ENCODE peak calls at places on chromosomes 16 and 17, in six cellular contexts. Q, V, T, R, J and C are unnamed samples.

GRCh38 chr17:12047977-12048376 is 27.3 kb downstream of the MAP2K4 start:
- DNase-seq in Q (no peak), V (no peak), R (peak), J (no peak), T (no peak), C (no peak)

GRCh38 chr16:67613808-67614207 is 31.1 kb upstream of the CARMIL2 start:
- DNase-seq in V (no peak), J (no peak), R (peak), Q (no peak), T (no peak), C (no peak)

GRCh38 chr17:76909971-76910760 is 42.0 kb downstream of the MGAT5B start:
- DNase-seq in Q (peak), R (peak), V (peak), T (no peak), J (no peak), C (peak)

GRCh38 chr17:80716986-80717385 is 172.3 kb downstream of the RPTOR start:
- DNase-seq in V (no peak), T (no peak), R (peak), J (peak), Q (no peak), C (no peak)

GRCh38 chr17:64242633-64243032 is 20.4 kb downstream of the TEX2 start:
- DNase-seq in Q (no peak), V (no peak), T (no peak), J (no peak), R (no peak), C (no peak)

GRCh38 chr17:77700165-77700881 is 258.2 kb upstream of the TNRC6C start:
- DNase-seq in R (no peak), J (no peak), T (no peak), V (no peak), Q (no peak), C (no peak)

GRCh38 chr17:81037026-81037782 is 2.3 kb downstream of the BAIAP2 start:
- DNase-seq in T (no peak), V (no peak), R (no peak), Q (no peak), J (no peak), C (no peak)

GRCh38 chr16:15477802-15478201 is 43.4 kb downstream of the BMERB1 start:
- DNase-seq in V (no peak), J (no peak), T (no peak), R (no peak), Q (no peak), C (no peak)

GRCh38 chr17:54452666-54453348 is 447.8 kb upstream of the TOM1L1 start:
- DNase-seq in T (no peak), Q (no peak), R (no peak), V (no peak), J (no peak), C (no peak)

GRCh38 chr17:19399750-19400450 is 11.1 kb upstream of the RNF112 start:
- DNase-seq in J (no peak), V (no peak), Q (no peak), T (no peak), R (no peak), C (no peak)

GRCh38 chr17:30218689-30219266 is 16.7 kb downstream of the SLC6A4 start:
- DNase-seq in T (no peak), J (no peak), Q (peak), V (no peak), R (no peak), C (no peak)

GRCh38 chr17:29560306-29560705 is 6.5 kb downstream of the ABHD15 start:
- DNase-seq in T (no peak), V (no peak), J (no peak), Q (no peak), R (no peak), C (no peak)

GRCh38 chr17:80498242-80498919 is 22.0 kb upstream of the NPTX1 start:
- DNase-seq in V (no peak), J (no peak), T (no peak), Q (no peak), R (peak), C (peak)

GRCh38 chr16:11392041-11392581 is 46.9 kb downstream of the RMI2 start:
- DNase-seq in Q (peak), T (no peak), J (no peak), V (no peak), R (no peak), C (no peak)

GRCh38 chr16:28212532-28212873 is 738 bp upstream of the XPO6 start:
- DNase-seq in R (peak), J (no peak), T (no peak), Q (no peak), V (no peak), C (no peak)

GRCh38 chr16:53090591-53091507 is 36.1 kb downstream of the CHD9 start:
- DNase-seq in T (peak), Q (no peak), R (peak), J (no peak), V (no peak), C (no peak)

GRCh38 chr17:82690786-82691489 is 7.6 kb downstream of the RAB40B start:
- DNase-seq in Q (no peak), T (no peak), R (no peak), V (no peak), J (no peak), C (no peak)

GRCh38 chr17:1755252-1755992 is 6.4 kb upstream of the SERPINF1 start:
- DNase-seq in Q (no peak), J (no peak), R (no peak), T (no peak), V (no peak), C (no peak)

GRCh38 chr17:65498831-65499230 is 62.6 kb downstream of the AXIN2 start:
- DNase-seq in J (no peak), R (no peak), Q (no peak), V (no peak), T (no peak), C (peak)

GRCh38 chr16:82695806-82696205 is 69.0 kb downstream of the CDH13 start:
- DNase-seq in J (no peak), R (no peak), V (no peak), Q (no peak), T (no peak), C (no peak)

GRCh38 chr16:69412287-69412686 is 12.1 kb upstream of the CYB5B start:
- DNase-seq in T (no peak), V (no peak), J (no peak), R (peak), Q (no peak), C (no peak)

GRCh38 chr17:48392836-48393235 is 37.2 kb downstream of the SKAP1 start:
- DNase-seq in R (peak), T (no peak), V (no peak), J (no peak), Q (no peak), C (no peak)

GRCh38 chr16:73610605-73611177 is 562.8 kb upstream of the ZFHX3 start:
- DNase-seq in R (no peak), J (no peak), V (no peak), Q (no peak), T (no peak), C (no peak)

GRCh38 chr16:70691223-70692129 is 5.6 kb upstream of the MTSS2 start:
- DNase-seq in Q (no peak), J (no peak), V (no peak), R (peak), T (peak), C (peak)

GRCh38 chr16:47925811-47926460 is 229.9 kb downstream of the ABCC12 start:
- DNase-seq in Q (no peak), R (no peak), T (no peak), J (peak), V (no peak), C (no peak)

GRCh38 chr16:2663553-2664521 is 18.5 kb upstream of the KCTD5 start:
- DNase-seq in T (no peak), J (peak), R (peak), V (peak), Q (no peak), C (no peak)

GRCh38 chr16:85728879-85729278 is 22.0 kb downstream of the C16orf74 start:
- DNase-seq in R (no peak), T (no peak), V (no peak), Q (no peak), J (no peak), C (no peak)

GRCh38 chr16:49542391-49542891 is 168.8 kb downstream of the C16orf78 start:
- DNase-seq in T (no peak), J (no peak), Q (no peak), R (no peak), V (no peak), C (no peak)

GRCh38 chr16:58452640-58453039 is 47.3 kb upstream of the NDRG4 start:
- DNase-seq in R (no peak), Q (no peak), T (no peak), J (no peak), V (no peak), C (no peak)

GRCh38 chr17:57892820-57893595 is 43.2 kb upstream of the MRPS23 start:
- DNase-seq in T (peak), V (no peak), R (peak), J (peak), Q (no peak), C (peak)